ENCODE peak calls at places on chromosomes 13 and 19, in five cellular contexts. L, Q, K, Y and W are unnamed samples.

GRCh38 chr19:51339687-51340656 is 2.0 kb downstream of the VSIG10L start:
- DNase-seq in L (peak; percentile 99), Q (peak; percentile 99), K (peak; percentile 99), Y (peak; percentile 49), W (peak; percentile 18)

GRCh38 chr13:67075239-67075638 is 154.9 kb downstream of the PCDH9 start:
- DNase-seq in L (no peak), Q (no peak), K (peak; percentile 64), Y (no peak), W (no peak)

GRCh38 chr13:112958127-112958989 is 10.7 kb upstream of the MCF2L start:
- DNase-seq in L (no peak), Q (no peak), K (no peak), Y (no peak), W (no peak)

GRCh38 chr19:19212866-19213265 is 1.1 kb downstream of the NCAN start:
- DNase-seq in L (no peak), Q (no peak), K (no peak), Y (no peak), W (no peak)

GRCh38 chr13:73060251-73061160 is 1.7 kb downstream of the KLF5 start:
- DNase-seq in L (peak; percentile 74), Q (no peak), K (peak; percentile 75), Y (no peak), W (peak; percentile 47)

GRCh38 chr13:37427843-37428494 is 170.6 kb downstream of the POSTN start:
- DNase-seq in L (peak; percentile 32), Q (no peak), K (peak; percentile 56), Y (no peak), W (no peak)

GRCh38 chr19:4554717-4555116 is 4.8 kb downstream of the SEMA6B start:
- DNase-seq in L (no peak), Q (no peak), K (no peak), Y (no peak), W (no peak)

GRCh38 chr19:51571599-51571998 is 516 bp downstream of the ZNF175 start:
- DNase-seq in L (peak; percentile 6), Q (no peak), K (no peak), Y (no peak), W (peak; percentile 4)

GRCh38 chr19:29445246-29445645 is 80.5 kb upstream of the VSTM2B start:
- DNase-seq in L (no peak), Q (no peak), K (no peak), Y (no peak), W (no peak)

GRCh38 chr19:6071840-6072239 is 38.5 kb downstream of the RFX2 start:
- DNase-seq in L (no peak), Q (no peak), K (no peak), Y (no peak), W (no peak)

GRCh38 chr13:93079294-93079693 is 147.3 kb upstream of the GPC6 start:
- DNase-seq in L (peak; percentile 7), Q (no peak), K (peak; percentile 68), Y (no peak), W (no peak)

GRCh38 chr19:3178377-3178972 is at the start of gene S1PR4:
- DNase-seq in L (no peak), Q (no peak), K (no peak), Y (peak; percentile 81), W (no peak)

GRCh38 chr13:42259515-42259914 is 12.4 kb upstream of the AKAP11 start:
- DNase-seq in L (no peak), Q (no peak), K (no peak), Y (no peak), W (no peak)

GRCh38 chr19:56015756-56016155 is 29.2 kb downstream of the NLRP5 start:
- DNase-seq in L (no peak), Q (no peak), K (no peak), Y (peak; percentile 32), W (peak; percentile 31)

GRCh38 chr13:102856603-102857002 is 10.8 kb downstream of the ERCC5 start:
- DNase-seq in L (no peak), Q (peak; percentile 48), K (peak; percentile 71), Y (no peak), W (no peak)

GRCh38 chr13:73715114-73715909 is 418.9 kb downstream of the KLF12 start:
- DNase-seq in L (no peak), Q (no peak), K (no peak), Y (peak; percentile 76), W (no peak)

GRCh38 chr19:41541990-41542584 is 33.9 kb upstream of the CEACAM21 start:
- DNase-seq in L (peak; percentile 67), Q (peak; percentile 73), K (peak; percentile 58), Y (peak; percentile 53), W (peak; percentile 57)

GRCh38 chr19:7348587-7349230 is at the start of gene ARHGEF18:
- DNase-seq in L (no peak), Q (no peak), K (no peak), Y (peak; percentile 94), W (no peak)

GRCh38 chr13:41973247-41973741 is 12.4 kb upstream of the VWA8 start:
- DNase-seq in L (peak; percentile 78), Q (no peak), K (no peak), Y (no peak), W (peak; percentile 72)

GRCh38 chr19:14371321-14371821 is 9.9 kb upstream of the ADGRE5 start:
- DNase-seq in L (no peak), Q (no peak), K (no peak), Y (no peak), W (no peak)

GRCh38 chr19:14368011-14368513 is 13.2 kb upstream of the ADGRE5 start:
- DNase-seq in L (no peak), Q (no peak), K (peak; percentile 21), Y (peak; percentile 49), W (no peak)

GRCh38 chr19:14367016-14367415 is 14.2 kb upstream of the ADGRE5 start:
- DNase-seq in L (no peak), Q (no peak), K (no peak), Y (no peak), W (no peak)

GRCh38 chr19:14370169-14370998 is 10.9 kb upstream of the ADGRE5 start:
- DNase-seq in L (no peak), Q (no peak), K (no peak), Y (no peak), W (peak; percentile 39)

DNA sequence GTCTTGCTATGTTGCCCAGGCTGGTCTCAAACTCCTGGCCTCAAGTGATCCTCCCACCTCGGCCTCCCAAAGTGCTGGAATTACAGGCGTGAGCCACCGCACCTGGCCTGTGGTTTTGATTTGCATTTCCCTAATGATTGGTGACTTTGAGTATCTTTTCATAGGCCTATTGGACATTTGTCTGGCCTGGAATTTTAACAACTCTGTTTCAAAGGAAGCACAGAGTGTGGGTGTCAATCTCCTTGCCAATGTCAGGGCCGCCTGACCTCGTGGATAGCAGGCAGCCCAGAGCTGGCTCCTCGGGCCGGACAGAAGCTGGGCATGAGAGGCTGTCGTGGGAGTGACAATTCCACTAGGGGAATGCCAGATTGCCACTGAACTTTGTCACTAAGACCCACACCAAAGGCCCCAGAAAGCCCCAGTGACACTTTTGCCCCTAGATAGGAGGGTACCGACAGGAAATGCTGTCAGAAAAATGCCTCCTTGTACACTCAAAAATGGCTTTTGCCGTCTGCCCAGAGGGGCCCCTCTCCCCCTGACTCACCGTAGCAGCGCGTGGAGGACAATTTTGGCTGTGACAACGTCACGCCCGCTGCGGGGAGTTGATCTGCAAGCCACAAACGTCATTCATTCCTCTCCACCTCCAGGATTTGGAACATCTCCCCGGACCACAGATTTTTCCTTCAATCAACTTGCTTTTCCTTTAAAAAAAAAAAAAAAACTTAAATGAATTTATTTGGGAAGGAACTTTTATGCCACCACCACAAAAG is 11.7 kb upstream of the ADGRE5 start:
- DNase-seq in L (no peak), Q (no peak), K (peak; percentile 63), Y (no peak), W (peak; percentile 48)
- H3K4me1 ChIP-seq in L (no peaks in the 10 kb centered on the region), Q (peaks cover 6% of the 10 kb centered on the region), K (peaks cover 8% of the 10 kb centered on the region), Y (peaks cover 32% of the 10 kb centered on the region), W (peaks cover 5% of the 10 kb centered on the region)

GRCh38 chr19:33259532-33259931 is 33.9 kb upstream of the SLC7A10 start:
- DNase-seq in L (no peak), Q (no peak), K (peak; percentile 18), Y (no peak), W (no peak)
- H3K4me1 ChIP-seq in L (no peaks in the 10 kb centered on the region), Q (no peaks in the 10 kb centered on the region), K (no peaks in the 10 kb centered on the region), Y (no peaks in the 10 kb centered on the region), W (no peaks in the 10 kb centered on the region)

DNA sequence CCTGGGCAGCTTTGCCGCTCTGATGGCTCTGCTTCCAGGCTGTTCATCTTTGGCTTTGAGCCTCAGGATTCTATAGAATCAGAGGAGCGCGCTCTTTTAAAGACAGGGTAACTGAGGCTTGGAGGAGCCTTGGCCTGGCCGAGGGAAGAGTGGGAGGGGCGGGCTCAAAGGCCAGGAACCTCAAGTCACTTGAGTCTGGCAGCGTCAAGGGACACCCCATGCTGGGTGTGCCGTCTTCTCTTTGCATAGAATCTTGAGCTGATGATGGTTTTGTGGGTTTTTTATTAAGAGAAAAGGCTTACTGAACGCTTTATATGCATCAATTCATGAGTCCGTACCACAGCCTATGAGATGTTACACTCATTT is 1.1 kb downstream of the PGLS start:
- DNase-seq in L (no peak), Q (no peak), K (no peak), Y (no peak), W (no peak)
- H3K4me1 ChIP-seq in L (no peaks in the 10 kb centered on the region), Q (peaks cover 30% of the 10 kb centered on the region), K (no peaks in the 10 kb centered on the region), Y (peaks cover 31% of the 10 kb centered on the region), W (peaks cover 10% of the 10 kb centered on the region)

GRCh38 chr19:345320-345879 is 804 bp upstream of the MIER2 start:
- DNase-seq in L (no peak), Q (no peak), K (no peak), Y (no peak), W (no peak)
- H3K4me1 ChIP-seq in L (peaks cover 13% of the 10 kb centered on the region), Q (peaks cover 35% of the 10 kb centered on the region), K (peaks cover 7% of the 10 kb centered on the region), Y (peaks cover 44% of the 10 kb centered on the region), W (peaks cover 10% of the 10 kb centered on the region)

GRCh38 chr19:18013621-18014111 is 5.7 kb downstream of the ARRDC2 start:
- DNase-seq in L (no peak), Q (no peak), K (no peak), Y (no peak), W (no peak)

GRCh38 chr19:18017275-18018083 is 9.5 kb downstream of the ARRDC2 start:
- DNase-seq in L (no peak), Q (no peak), K (no peak), Y (no peak), W (no peak)

GRCh38 chr19:18010149-18010548 is 2.2 kb downstream of the ARRDC2 start:
- DNase-seq in L (no peak), Q (no peak), K (no peak), Y (no peak), W (no peak)

GRCh38 chr19:18013210-18013609 is 5.2 kb downstream of the ARRDC2 start:
- DNase-seq in L (no peak), Q (no peak), K (no peak), Y (no peak), W (no peak)

GRCh38 chr19:18014197-18014596 is 6.2 kb downstream of the ARRDC2 start:
- DNase-seq in L (no peak), Q (no peak), K (no peak), Y (peak; percentile 42), W (no peak)
- H3K4me1 ChIP-seq in L (no peaks in the 10 kb centered on the region), Q (peaks cover 43% of the 10 kb centered on the region), K (peaks cover 9% of the 10 kb centered on the region), Y (peaks cover 36% of the 10 kb centered on the region), W (no peaks in the 10 kb centered on the region)

GRCh38 chr13:79405831-79406596 is at the start of gene RBM26:
- DNase-seq in L (peak; percentile 98), Q (peak; percentile 94), K (peak; percentile 96), Y (peak; percentile 96), W (peak; percentile 97)
- H3K4me1 ChIP-seq in L (peaks cover 11% of the 10 kb centered on the region), Q (peaks cover 42% of the 10 kb centered on the region), K (peaks cover 31% of the 10 kb centered on the region), Y (peaks cover 53% of the 10 kb centered on the region), W (peaks cover 34% of the 10 kb centered on the region)